ENCODE peak calls at places on chromosomes 3 and 15, in six cellular contexts. Q, F, L, M, D and T are unnamed samples.

GRCh38 chr15:63836579-63836978 is 2.8 kb upstream of the HERC1 start:
- DNase-seq in Q (no peak), F (no peak), L (peak), M (peak), D (no peak), T (no peak)

GRCh38 chr15:75230524-75231371 is 27.4 kb upstream of the GOLGA6C start:
- DNase-seq in Q (no peak), F (no peak), L (no peak), M (no peak), D (no peak), T (peak)

GRCh38 chr3:197737749-197738462 is 1.2 kb upstream of the RUBCN start:
- DNase-seq in Q (no peak), F (no peak), L (no peak), M (peak), D (no peak), T (no peak)

GRCh38 chr3:133882986-133883586 is 12.6 kb downstream of the RAB6B start:
- DNase-seq in Q (no peak), F (no peak), L (no peak), M (no peak), D (no peak), T (no peak)

GRCh38 chr3:154050766-154051165 is 70.4 kb upstream of the ARHGEF26 start:
- DNase-seq in Q (no peak), F (no peak), L (no peak), M (no peak), D (no peak), T (no peak)

GRCh38 chr3:57709559-57709958 is 16.7 kb upstream of the DENND6A start:
- DNase-seq in Q (no peak), F (no peak), L (peak), M (no peak), D (no peak), T (no peak)

GRCh38 chr3:129254536-129255230 is 5.3 kb downstream of the COPG1 start:
- DNase-seq in Q (no peak), F (no peak), L (no peak), M (no peak), D (no peak), T (no peak)

GRCh38 chr3:195265363-195265976 is 5.5 kb downstream of the XXYLT1 start:
- DNase-seq in Q (no peak), F (no peak), L (no peak), M (no peak), D (no peak), T (no peak)

GRCh38 chr3:118772036-118773030 is 262.3 kb downstream of the IGSF11 start:
- DNase-seq in Q (no peak), F (no peak), L (no peak), M (peak), D (peak), T (peak)

GRCh38 chr3:77686560-77686959 is 646.7 kb downstream of the ROBO2 start:
- DNase-seq in Q (no peak), F (no peak), L (no peak), M (no peak), D (no peak), T (no peak)

GRCh38 chr15:71080705-71081104 is 34.6 kb upstream of the THSD4 start:
- DNase-seq in Q (peak), F (no peak), L (no peak), M (no peak), D (peak), T (no peak)

GRCh38 chr15:46386356-46386755 is 751.5 kb downstream of the SQOR start:
- DNase-seq in Q (no peak), F (no peak), L (no peak), M (no peak), D (no peak), T (no peak)

GRCh38 chr15:100043732-100044131 is 298.0 kb downstream of the ADAMTS17 start:
- DNase-seq in Q (no peak), F (no peak), L (peak), M (no peak), D (no peak), T (no peak)

GRCh38 chr3:138941259-138941885 is 5.6 kb downstream of the FOXL2 start:
- DNase-seq in Q (peak), F (peak), L (no peak), M (peak), D (no peak), T (peak)

GRCh38 chr3:71581451-71581980 is 2.0 kb downstream of the FOXP1 start:
- DNase-seq in Q (peak), F (no peak), L (peak), M (no peak), D (no peak), T (peak)

GRCh38 chr15:58957101-58957973 is 23.9 kb upstream of the SLTM start:
- DNase-seq in Q (peak), F (peak), L (peak), M (peak), D (no peak), T (peak)

GRCh38 chr3:4940985-4941384 is 38.3 kb upstream of the BHLHE40 start:
- DNase-seq in Q (no peak), F (no peak), L (no peak), M (no peak), D (no peak), T (no peak)

GRCh38 chr15:55277116-55277564 is 12.5 kb downstream of the RAB27A start:
- DNase-seq in Q (no peak), F (no peak), L (no peak), M (no peak), D (peak), T (peak)

GRCh38 chr15:71252036-71252898 is 137.0 kb downstream of the THSD4 start:
- DNase-seq in Q (peak), F (no peak), L (peak), M (peak), D (no peak), T (no peak)

GRCh38 chr15:73965730-73966103 is 26.4 kb downstream of the STOML1 start:
- DNase-seq in Q (no peak), F (no peak), L (no peak), M (no peak), D (no peak), T (peak)

GRCh38 chr3:17810759-17811158 is 68.3 kb upstream of the TBC1D5 start:
- DNase-seq in Q (peak), F (peak), L (peak), M (peak), D (no peak), T (no peak)

GRCh38 chr15:70059476-70060213 is 38.1 kb downstream of the TLE3 start:
- DNase-seq in Q (no peak), F (no peak), L (no peak), M (no peak), D (no peak), T (no peak)

GRCh38 chr3:122577409-122578028 is at the start of gene PARP15:
- DNase-seq in Q (no peak), F (no peak), L (peak), M (no peak), D (no peak), T (no peak)
- TF ChIP-seq MYC in Q (no peak), F (no peak), L (no peak), M (no peak), D (no peak), T (no peak)

GRCh38 chr3:79415351-79415750 is 352.4 kb downstream of the ROBO1 start:
- DNase-seq in Q (no peak), F (no peak), L (no peak), M (no peak), D (no peak), T (no peak)

GRCh38 chr3:79410617-79411016 is 357.2 kb downstream of the ROBO1 start:
- DNase-seq in Q (no peak), F (no peak), L (no peak), M (no peak), D (no peak), T (no peak)

GRCh38 chr3:79419222-79419621 is 348.6 kb downstream of the ROBO1 start:
- DNase-seq in Q (no peak), F (no peak), L (no peak), M (no peak), D (no peak), T (no peak)

GRCh38 chr3:79414035-79414434 is 353.8 kb downstream of the ROBO1 start:
- DNase-seq in Q (no peak), F (no peak), L (no peak), M (no peak), D (no peak), T (no peak)

GRCh38 chr3:79414821-79415220 is 353.0 kb downstream of the ROBO1 start:
- DNase-seq in Q (no peak), F (no peak), L (no peak), M (no peak), D (no peak), T (no peak)
- TF ChIP-seq MYC in Q (no peak), F (no peak), L (no peak), M (no peak), D (no peak), T (no peak)

DNA sequence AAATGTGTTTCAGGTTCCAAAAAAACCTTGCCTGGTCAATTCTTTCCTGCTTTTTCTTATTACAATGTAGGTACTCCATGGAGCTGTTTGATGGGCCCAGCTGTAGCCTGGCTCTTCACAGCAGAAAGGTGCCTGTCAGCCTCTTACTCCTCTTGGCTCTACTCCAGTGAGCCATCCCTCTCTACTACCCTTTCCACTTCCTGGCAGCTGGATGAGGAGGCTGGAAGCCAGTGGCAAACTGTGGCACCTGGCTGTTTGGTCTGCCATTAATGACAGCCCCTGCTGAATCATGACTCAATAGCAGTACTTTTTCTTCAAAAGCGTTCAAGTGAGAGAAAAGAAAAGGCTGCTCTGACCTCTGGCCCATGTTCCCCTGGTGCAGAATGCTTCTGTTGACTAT is 618.1 kb downstream of the PYDC2 start:
- DNase-seq in Q (no peak), F (no peak), L (no peak), M (no peak), D (no peak), T (no peak)
- TF ChIP-seq MYC in Q (no peak), F (no peak), L (no peak), M (no peak), D (no peak), T (no peak)

DNA sequence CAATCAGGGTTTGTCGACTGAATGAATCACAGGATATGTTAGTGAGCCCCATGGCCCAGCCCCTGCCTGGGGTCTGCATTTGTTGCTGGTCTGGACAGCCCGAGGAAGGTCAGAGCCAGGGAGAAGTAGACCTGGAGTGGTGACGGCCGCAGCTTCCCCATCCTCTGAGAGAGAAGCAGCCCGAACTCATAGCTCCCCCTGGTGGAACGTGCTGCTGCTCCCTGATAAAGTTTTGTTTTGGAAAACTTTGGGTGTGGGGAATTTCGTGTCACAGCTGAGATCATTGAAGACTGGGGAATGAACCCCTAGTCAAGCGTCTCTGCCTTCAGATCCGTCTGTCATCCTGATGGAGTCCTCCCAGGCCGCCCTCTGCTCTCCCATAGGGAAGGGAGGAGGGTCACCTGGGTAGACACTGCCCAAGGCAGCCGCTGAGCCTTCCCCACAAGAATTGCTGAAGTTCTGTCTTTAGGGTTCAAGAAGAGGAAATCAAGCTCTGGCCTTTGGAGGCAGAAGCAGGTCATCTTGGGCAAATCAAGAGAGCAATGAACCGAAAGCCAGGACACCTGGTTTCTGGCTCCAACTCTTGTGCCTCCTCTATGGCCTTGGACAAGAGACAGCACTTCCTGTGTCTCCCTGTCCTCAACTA is 60.5 kb downstream of the GLDN start:
- DNase-seq in Q (peak), F (peak), L (peak), M (peak), D (no peak), T (peak)
- TF ChIP-seq MYC in Q (no peak), F (no peak), L (no peak), M (no peak), D (no peak), T (no peak)

GRCh38 chr3:125318497-125318847 is 56.7 kb downstream of the ZNF148 start:
- DNase-seq in Q (no peak), F (no peak), L (no peak), M (no peak), D (no peak), T (no peak)
- TF ChIP-seq MYC in Q (no peak), F (no peak), L (no peak), M (no peak), D (no peak), T (no peak)

GRCh38 chr15:39251413-39252197 is 329.3 kb upstream of the THBS1 start:
- DNase-seq in Q (no peak), F (no peak), L (peak), M (no peak), D (peak), T (no peak)
- TF ChIP-seq MYC in Q (no peak), F (no peak), L (no peak), M (no peak), D (no peak), T (no peak)